ENCODE peak calls at places on chromosomes 6 and 20, in eight cellular contexts. N is activated T-cell treated with anti-CD3 and anti-CD28 coated beads, Interleukin-2, amount 50 U/mL, for 48 hours; V is cerebellar cortex; O is CD4-positive, alpha-beta memory T cell; I is CD8-positive, alpha-beta T cell; D is cardiac fibroblast; T is GM12865; G is epithelial cell of esophagus. Q is an unnamed sample.

GRCh38 chr6:135182993-135183531 is 2.0 kb downstream of the MYB start:
- DNase-seq in N (peak), V (no peak), O (peak), I (peak), D (no peak), T (peak), G (peak), Q (no peak)

GRCh38 chr20:63580796-63581461 is 6.9 kb upstream of the HELZ2 start:
- DNase-seq in N (peak), V (peak), O (peak), I (peak), D (peak), T (peak), G (peak), Q (peak)

GRCh38 chr6:168282985-168283685 is 36.4 kb downstream of the DACT2 start:
- DNase-seq in N (no peak), V (no peak), O (no peak), I (no peak), D (no peak), T (no peak), G (no peak), Q (no peak)

GRCh38 chr6:15892369-15892768 is 229.5 kb upstream of the DTNBP1 start:
- DNase-seq in N (no peak), V (no peak), O (no peak), I (no peak), D (no peak), T (no peak), G (no peak), Q (no peak)

GRCh38 chr6:1868561-1869261 is 259.0 kb downstream of the FOXC1 start:
- DNase-seq in N (no peak), V (no peak), O (no peak), I (no peak), D (no peak), T (peak), G (no peak), Q (no peak)

GRCh38 chr6:14288910-14289309 is 171.3 kb downstream of the CD83 start:
- DNase-seq in N (no peak), V (no peak), O (no peak), I (no peak), D (peak), T (no peak), G (peak), Q (peak)

GRCh38 chr20:32075534-32075933 is 23.5 kb downstream of the HCK start:
- DNase-seq in N (no peak), V (no peak), O (no peak), I (no peak), D (no peak), T (no peak), G (no peak), Q (no peak)

GRCh38 chr20:57450931-57451330 is 59.7 kb downstream of the RBM38 start:
- DNase-seq in N (no peak), V (no peak), O (no peak), I (no peak), D (no peak), T (no peak), G (no peak), Q (no peak)

GRCh38 chr6:78909391-78909790 is 42.0 kb downstream of the IRAK1BP1 start:
- DNase-seq in N (no peak), V (no peak), O (no peak), I (no peak), D (peak), T (no peak), G (peak), Q (peak)

GRCh38 chr6:151551223-151551857 is 57.5 kb downstream of the CCDC170 start:
- DNase-seq in N (no peak), V (no peak), O (no peak), I (no peak), D (no peak), T (peak), G (no peak), Q (no peak)

GRCh38 chr6:82073484-82073883 is 174.1 kb downstream of the IBTK start:
- DNase-seq in N (no peak), V (peak), O (no peak), I (no peak), D (no peak), T (no peak), G (no peak), Q (no peak)

GRCh38 chr6:127514396-127515227 is 4.5 kb downstream of the MTCL3 start:
- DNase-seq in N (peak), V (peak), O (peak), I (no peak), D (peak), T (no peak), G (peak), Q (peak)

GRCh38 chr20:21968486-21968885 is 263.0 kb downstream of the PAX1 start:
- DNase-seq in N (no peak), V (no peak), O (no peak), I (no peak), D (peak), T (no peak), G (no peak), Q (peak)

GRCh38 chr6:54426995-54427394 is 118.8 kb downstream of the TINAG start:
- DNase-seq in N (no peak), V (no peak), O (no peak), I (no peak), D (no peak), T (peak), G (no peak), Q (no peak)

GRCh38 chr6:31042801-31043200 is 32.5 kb downstream of the MUC22 start:
- DNase-seq in N (peak), V (peak), O (no peak), I (peak), D (peak), T (peak), G (peak), Q (peak)

GRCh38 chr20:9609892-9610502 is 95.6 kb downstream of the LAMP5 start:
- DNase-seq in N (peak), V (peak), O (no peak), I (no peak), D (peak), T (peak), G (peak), Q (peak)

GRCh38 chr20:18662279-18662678 is 74.4 kb downstream of the DTD1 start:
- DNase-seq in N (no peak), V (no peak), O (no peak), I (no peak), D (no peak), T (peak), G (no peak), Q (no peak)

GRCh38 chr6:130457605-130458004 is 91.8 kb downstream of the TMEM200A start:
- DNase-seq in N (no peak), V (no peak), O (no peak), I (no peak), D (no peak), T (no peak), G (no peak), Q (no peak)

GRCh38 chr6:158225767-158226166 is 57.6 kb downstream of the GTF2H5 start:
- DNase-seq in N (no peak), V (no peak), O (no peak), I (no peak), D (no peak), T (no peak), G (no peak), Q (no peak)

GRCh38 chr6:154343473-154344308 is 12.9 kb downstream of the IPCEF1 start:
- DNase-seq in N (no peak), V (no peak), O (no peak), I (no peak), D (peak), T (no peak), G (peak), Q (peak)

GRCh38 chr6:6631526-6632276 is 43.2 kb downstream of the LY86 start:
- DNase-seq in N (no peak), V (peak), O (no peak), I (no peak), D (peak), T (no peak), G (no peak), Q (no peak)

GRCh38 chr6:113530769-113531168 is 326.4 kb upstream of the MARCKS start:
- DNase-seq in N (no peak), V (no peak), O (no peak), I (no peak), D (peak), T (no peak), G (peak), Q (peak)

GRCh38 chr6:169487579-169488205 is 214.1 kb downstream of the WDR27 start:
- DNase-seq in N (no peak), V (no peak), O (no peak), I (no peak), D (peak), T (no peak), G (no peak), Q (peak)

GRCh38 chr6:111721677-111722219 is 116.1 kb upstream of the TRAF3IP2 start:
- DNase-seq in N (peak), V (no peak), O (peak), I (peak), D (peak), T (peak), G (peak), Q (peak)

GRCh38 chr20:57724610-57725405 is 15.0 kb upstream of the PMEPA1 start:
- DNase-seq in N (no peak), V (no peak), O (no peak), I (no peak), D (no peak), T (no peak), G (no peak), Q (no peak)

GRCh38 chr6:4613795-4614194 is 162.4 kb upstream of the CDYL start:
- DNase-seq in N (no peak), V (no peak), O (no peak), I (no peak), D (no peak), T (no peak), G (no peak), Q (no peak)

GRCh38 chr6:35136185-35136584 is 5.0 kb downstream of the TCP11 start:
- DNase-seq in N (no peak), V (no peak), O (no peak), I (no peak), D (no peak), T (no peak), G (no peak), Q (no peak)

GRCh38 chr6:149032599-149033405 is 284.7 kb upstream of the TAB2 start:
- DNase-seq in N (peak), V (no peak), O (peak), I (no peak), D (peak), T (peak), G (peak), Q (peak)